ENCODE peak calls at places on chromosomes 3 and 15, in nine cellular contexts. V is foreskin fibroblast, S is dorsolateral prefrontal cortex, Q is brain microvascular endothelial cell, H is HFF-Myc, Z is fibroblast of pulmonary artery, J is heart right ventricle, N is GM12864, B is neural progenitor cell. K is an unnamed sample.

GRCh38 chr15:48828906-48829305 is 18.0 kb upstream of the CEP152 start:
- DNase-seq in V (no peak), S (no peak), Q (no peak), H (no peak), Z (no peak), J (no peak), N (no peak), B (no peak), K (no peak)

GRCh38 chr15:65595960-65596359 is 15.0 kb downstream of the INTS14 start:
- DNase-seq in V (no peak), S (peak), Q (no peak), H (no peak), Z (peak), J (no peak), N (no peak), B (peak), K (peak)

GRCh38 chr15:75182187-75183131 is 19.2 kb upstream of the C15orf39 start:
- DNase-seq in V (no peak), S (no peak), Q (no peak), H (no peak), Z (peak), J (no peak), N (no peak), B (no peak), K (no peak)

GRCh38 chr15:81271761-81272644 is 51.9 kb downstream of the STARD5 start:
- DNase-seq in V (no peak), S (no peak), Q (no peak), H (no peak), Z (no peak), J (no peak), N (no peak), B (no peak), K (no peak)

GRCh38 chr3:98890960-98891910 is 10.3 kb downstream of the DCBLD2 start:
- DNase-seq in V (no peak), S (no peak), Q (no peak), H (no peak), Z (no peak), J (no peak), N (no peak), B (no peak), K (no peak)

GRCh38 chr3:48919215-48920138 is 835 bp downstream of the ARIH2 start:
- DNase-seq in V (peak), S (peak), Q (peak), H (no peak), Z (peak), J (no peak), N (peak), B (peak), K (peak)

GRCh38 chr15:101346928-101347327 is 51.9 kb upstream of the SNRPA1 start:
- DNase-seq in V (no peak), S (no peak), Q (no peak), H (no peak), Z (peak), J (no peak), N (no peak), B (no peak), K (no peak)

GRCh38 chr3:62436785-62437184 is 63.4 kb upstream of the FEZF2 start:
- DNase-seq in V (no peak), S (no peak), Q (no peak), H (no peak), Z (no peak), J (no peak), N (no peak), B (no peak), K (no peak)

GRCh38 chr3:154120903-154121235 is 321 bp upstream of the ARHGEF26 start:
- DNase-seq in V (no peak), S (no peak), Q (no peak), H (no peak), Z (no peak), J (no peak), N (no peak), B (no peak), K (no peak)

GRCh38 chr3:125512135-125512920 is 7.7 kb downstream of the SNX4 start:
- DNase-seq in V (no peak), S (no peak), Q (peak), H (no peak), Z (peak), J (no peak), N (peak), B (no peak), K (peak)

GRCh38 chr3:115630850-115631249 is 7.5 kb downstream of the GAP43 start:
- DNase-seq in V (no peak), S (no peak), Q (no peak), H (no peak), Z (no peak), J (no peak), N (no peak), B (no peak), K (no peak)

GRCh38 chr3:175270199-175270837 is 411.2 kb downstream of the NAALADL2 start:
- DNase-seq in V (no peak), S (no peak), Q (no peak), H (no peak), Z (peak), J (no peak), N (no peak), B (no peak), K (no peak)

GRCh38 chr15:89307046-89307587 is 27.5 kb downstream of the POLG start:
- DNase-seq in V (peak), S (no peak), Q (peak), H (no peak), Z (peak), J (no peak), N (no peak), B (no peak), K (no peak)

GRCh38 chr3:126711361-126711760 is 7.3 kb downstream of the CHCHD6 start:
- DNase-seq in V (peak), S (no peak), Q (peak), H (no peak), Z (peak), J (no peak), N (no peak), B (no peak), K (no peak)

GRCh38 chr3:172709776-172710708 is 825 bp downstream of the NCEH1 start:
- DNase-seq in V (no peak), S (peak), Q (peak), H (no peak), Z (peak), J (peak), N (no peak), B (peak), K (peak)

GRCh38 chr3:57893156-57893555 is 115.1 kb upstream of the FLNB start:
- DNase-seq in V (no peak), S (no peak), Q (no peak), H (no peak), Z (no peak), J (no peak), N (no peak), B (no peak), K (no peak)

GRCh38 chr3:192181151-192181550 is 546.2 kb downstream of the FGF12 start:
- DNase-seq in V (no peak), S (no peak), Q (no peak), H (no peak), Z (no peak), J (no peak), N (no peak), B (no peak), K (no peak)

GRCh38 chr15:97171556-97171955 is 788.9 kb upstream of the ARRDC4 start:
- DNase-seq in V (no peak), S (no peak), Q (no peak), H (no peak), Z (no peak), J (no peak), N (no peak), B (no peak), K (no peak)

GRCh38 chr15:60932051-60932915 is 296.8 kb downstream of the RORA start:
- DNase-seq in V (peak), S (peak), Q (no peak), H (no peak), Z (peak), J (no peak), N (no peak), B (no peak), K (peak)

GRCh38 chr3:85170646-85171045 is 211.9 kb downstream of the CADM2 start:
- DNase-seq in V (no peak), S (no peak), Q (no peak), H (no peak), Z (no peak), J (no peak), N (no peak), B (no peak), K (no peak)

GRCh38 chr3:4824948-4825325 is 154.3 kb upstream of the BHLHE40 start:
- DNase-seq in V (peak), S (no peak), Q (peak), H (peak), Z (peak), J (no peak), N (no peak), B (no peak), K (no peak)

GRCh38 chr3:59424268-59425010 is 374.6 kb upstream of the CFAP20DC start:
- DNase-seq in V (peak), S (no peak), Q (peak), H (peak), Z (peak), J (no peak), N (peak), B (no peak), K (peak)

GRCh38 chr3:182105875-182106274 is 394.1 kb downstream of the SOX2 start:
- DNase-seq in V (peak), S (no peak), Q (no peak), H (no peak), Z (no peak), J (no peak), N (no peak), B (no peak), K (no peak)

GRCh38 chr3:194285024-194285858 is 65.9 kb downstream of the CPN2 start:
- DNase-seq in V (no peak), S (no peak), Q (no peak), H (no peak), Z (peak), J (no peak), N (no peak), B (no peak), K (no peak)

GRCh38 chr3:172635588-172635987 is 75.3 kb downstream of the NCEH1 start:
- DNase-seq in V (no peak), S (no peak), Q (no peak), H (no peak), Z (no peak), J (no peak), N (peak), B (no peak), K (peak)

GRCh38 chr3:72288955-72289707 is 504.2 kb upstream of the PROK2 start:
- DNase-seq in V (peak), S (peak), Q (peak), H (no peak), Z (peak), J (no peak), N (no peak), B (peak), K (peak)

GRCh38 chr15:88243895-88244787 is 12.4 kb downstream of the NTRK3 start:
- DNase-seq in V (no peak), S (no peak), Q (peak), H (no peak), Z (peak), J (no peak), N (peak), B (peak), K (peak)

GRCh38 chr15:96460106-96460505 is 129.6 kb downstream of the NR2F2 start:
- DNase-seq in V (no peak), S (no peak), Q (no peak), H (no peak), Z (no peak), J (no peak), N (no peak), B (no peak), K (no peak)

GRCh38 chr3:193897288-193897687 is 238.7 kb upstream of the HES1 start:
- DNase-seq in V (no peak), S (no peak), Q (no peak), H (no peak), Z (peak), J (peak), N (no peak), B (no peak), K (no peak)

GRCh38 chr3:4492240-4493007 is 724 bp upstream of the ITPR1 start:
- DNase-seq in V (peak), S (peak), Q (peak), H (peak), Z (peak), J (peak), N (no peak), B (peak), K (no peak)

GRCh38 chr15:98753726-98754125 is 105.4 kb downstream of the IGF1R start:
- DNase-seq in V (no peak), S (no peak), Q (no peak), H (no peak), Z (no peak), J (no peak), N (no peak), B (peak), K (no peak)
- H3K4me3 ChIP-seq in V (peak), S (peak), Q (peak), H (peak), Z (peak), J (peak), N (no peak), B (peak), K (no peak)

GRCh38 chr3:53123953-53124352 is 6.3 kb downstream of the RFT1 start:
- DNase-seq in V (no peak), S (no peak), Q (no peak), H (no peak), Z (no peak), J (no peak), N (no peak), B (no peak), K (no peak)
- TF ChIP-seq CTCF in V (no peak), S (no peak), Q (no peak), H (no peak), Z (no peak), J (no peak), N (no peak), B (no peak), K (no peak)

GRCh38 chr15:47185222-47185800 is 532.0 kb upstream of the SEMA6D start:
- DNase-seq in V (no peak), S (no peak), Q (no peak), H (no peak), Z (no peak), J (no peak), N (no peak), B (no peak), K (no peak)
- H3K4me3 ChIP-seq in V (peak), S (peak), Q (peak), H (peak), Z (peak), J (peak), N (no peak), B (peak), K (no peak)

DNA sequence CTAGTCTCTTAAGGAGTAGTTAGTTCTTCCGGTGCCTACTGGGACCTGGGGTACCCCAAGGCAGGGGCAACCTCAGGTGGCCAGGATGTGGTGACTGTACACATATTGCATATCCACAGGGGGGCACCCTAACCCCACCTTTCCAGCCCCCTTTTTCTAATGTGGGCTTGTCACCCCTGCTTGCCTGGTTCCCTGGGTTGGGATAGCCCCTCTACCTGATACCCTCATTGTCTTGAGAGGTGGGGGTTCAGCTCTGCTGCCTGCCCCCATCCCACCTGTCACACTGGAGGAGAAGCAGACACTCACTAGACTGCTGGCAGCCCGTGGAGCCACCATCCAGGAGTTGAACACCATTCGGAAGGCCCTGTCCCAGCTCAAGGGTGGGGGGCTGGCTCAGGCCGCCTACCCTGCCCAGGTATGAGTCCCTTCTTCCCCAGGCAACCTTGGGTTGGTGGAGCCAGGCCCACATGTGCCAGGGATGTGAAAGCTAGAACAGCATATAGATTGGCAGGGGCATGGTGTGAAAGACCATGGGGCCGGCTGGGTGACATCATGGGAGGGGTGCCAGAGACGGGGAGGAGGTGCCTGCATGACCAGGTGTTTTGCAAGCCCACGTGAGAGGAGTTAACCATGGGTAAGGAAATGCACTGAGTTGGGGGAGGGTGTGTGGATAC is 4.0 kb downstream of the GLYCTK start:
- DNase-seq in V (no peak), S (no peak), Q (no peak), H (no peak), Z (no peak), J (no peak), N (no peak), B (peak), K (peak)
- TF ChIP-seq CTCF in V (peak), S (no peak), Q (peak), H (peak), Z (peak), J (peak), N (peak), B (peak), K (peak)

DNA sequence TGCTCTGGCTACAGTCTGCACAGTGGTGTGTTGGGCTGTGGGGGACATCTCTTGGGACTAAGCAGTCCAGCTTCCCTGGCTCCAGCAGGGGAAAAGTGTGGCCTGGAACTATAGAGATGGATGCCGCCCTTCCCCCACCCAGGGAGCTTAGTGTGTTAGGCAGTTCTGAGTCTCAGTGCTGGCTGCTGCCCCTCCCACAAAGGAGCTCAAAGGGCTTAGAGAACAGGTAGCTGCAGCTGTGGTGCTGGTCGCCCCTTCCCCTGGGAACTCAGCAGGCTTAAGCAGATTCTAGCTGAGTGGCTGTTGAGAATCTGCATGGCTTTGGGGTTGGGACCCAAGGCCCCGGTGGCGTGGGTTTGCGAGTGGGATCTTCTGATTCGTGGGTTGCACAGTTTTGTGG is 190.8 kb downstream of the PDCD6IP start:
- DNase-seq in V (no peak), S (no peak), Q (no peak), H (no peak), Z (no peak), J (no peak), N (no peak), B (peak), K (no peak)
- H3K4me3 ChIP-seq in V (no peak), S (no peak), Q (no peak), H (no peak), Z (no peak), J (no peak), N (no peak), B (no peak), K (no peak)